ENCODE peak calls at places on chromosomes 3 and 15, in eight cellular contexts. One of them, this sample, is unnamed.

GRCh38 chr3:73215286-73215685 is 153.8 kb downstream of the EBLN2 start:
- DNase-seq in left ventricle myocardium inferior: no peak
- DNase-seq in stimulated activated CD4-positive, alpha-beta T cell treated with anti-CD3 and anti-CD28 coated beads, Interleukin-1b, Interleukin-23, amount 100 ng/mL, for 24 hours: no peak
- DNase-seq in SW480: no peak
- DNase-seq in naive thymus-derived CD4-positive, alpha-beta T cell: no peak
- DNase-seq in GM03348: peak; percentile 60
- DNase-seq in cardiac muscle cell: no peak
- DNase-seq in GDM1: no peak
- DNase-seq in this sample: no peak

GRCh38 chr15:77499087-77499765 is 78.5 kb downstream of the HMG20A start:
- DNase-seq in left ventricle myocardium inferior: no peak
- DNase-seq in stimulated activated CD4-positive, alpha-beta T cell treated with anti-CD3 and anti-CD28 coated beads, Interleukin-1b, Interleukin-23, amount 100 ng/mL, for 24 hours: no peak
- DNase-seq in SW480: no peak
- DNase-seq in naive thymus-derived CD4-positive, alpha-beta T cell: no peak
- DNase-seq in GM03348: peak; percentile 54
- DNase-seq in cardiac muscle cell: no peak
- DNase-seq in GDM1: no peak
- DNase-seq in this sample: no peak

GRCh38 chr3:86982883-86983282 is 8.1 kb downstream of the VGLL3 start:
- DNase-seq in left ventricle myocardium inferior: no peak
- DNase-seq in stimulated activated CD4-positive, alpha-beta T cell treated with anti-CD3 and anti-CD28 coated beads, Interleukin-1b, Interleukin-23, amount 100 ng/mL, for 24 hours: no peak
- DNase-seq in SW480: no peak
- DNase-seq in naive thymus-derived CD4-positive, alpha-beta T cell: no peak
- DNase-seq in GM03348: peak; percentile 65
- DNase-seq in cardiac muscle cell: no peak
- DNase-seq in GDM1: no peak
- DNase-seq in this sample: no peak

GRCh38 chr15:63517614-63518013 is 13.2 kb downstream of the USP3 start:
- DNase-seq in left ventricle myocardium inferior: no peak
- DNase-seq in stimulated activated CD4-positive, alpha-beta T cell treated with anti-CD3 and anti-CD28 coated beads, Interleukin-1b, Interleukin-23, amount 100 ng/mL, for 24 hours: no peak
- DNase-seq in SW480: no peak
- DNase-seq in naive thymus-derived CD4-positive, alpha-beta T cell: no peak
- DNase-seq in GM03348: no peak
- DNase-seq in cardiac muscle cell: no peak
- DNase-seq in GDM1: no peak
- DNase-seq in this sample: no peak

GRCh38 chr15:38660726-38661125 is 96.1 kb upstream of the RASGRP1 start:
- DNase-seq in left ventricle myocardium inferior: no peak
- DNase-seq in stimulated activated CD4-positive, alpha-beta T cell treated with anti-CD3 and anti-CD28 coated beads, Interleukin-1b, Interleukin-23, amount 100 ng/mL, for 24 hours: no peak
- DNase-seq in SW480: peak; percentile 8
- DNase-seq in naive thymus-derived CD4-positive, alpha-beta T cell: no peak
- DNase-seq in GM03348: no peak
- DNase-seq in cardiac muscle cell: no peak
- DNase-seq in GDM1: no peak
- DNase-seq in this sample: no peak

GRCh38 chr15:87572381-87572780 is 684.2 kb downstream of the NTRK3 start:
- DNase-seq in left ventricle myocardium inferior: no peak
- DNase-seq in stimulated activated CD4-positive, alpha-beta T cell treated with anti-CD3 and anti-CD28 coated beads, Interleukin-1b, Interleukin-23, amount 100 ng/mL, for 24 hours: no peak
- DNase-seq in SW480: no peak
- DNase-seq in naive thymus-derived CD4-positive, alpha-beta T cell: no peak
- DNase-seq in GM03348: no peak
- DNase-seq in cardiac muscle cell: peak; percentile 8
- DNase-seq in GDM1: no peak
- DNase-seq in this sample: no peak

GRCh38 chr3:138493804-138494606 is 59.6 kb downstream of the ESYT3 start:
- DNase-seq in left ventricle myocardium inferior: no peak
- DNase-seq in stimulated activated CD4-positive, alpha-beta T cell treated with anti-CD3 and anti-CD28 coated beads, Interleukin-1b, Interleukin-23, amount 100 ng/mL, for 24 hours: no peak
- DNase-seq in SW480: no peak
- DNase-seq in naive thymus-derived CD4-positive, alpha-beta T cell: no peak
- DNase-seq in GM03348: peak; percentile 68
- DNase-seq in cardiac muscle cell: no peak
- DNase-seq in GDM1: no peak
- DNase-seq in this sample: no peak

GRCh38 chr15:65940618-65940909 is 71.3 kb downstream of the RAB11A start:
- DNase-seq in left ventricle myocardium inferior: no peak
- DNase-seq in stimulated activated CD4-positive, alpha-beta T cell treated with anti-CD3 and anti-CD28 coated beads, Interleukin-1b, Interleukin-23, amount 100 ng/mL, for 24 hours: no peak
- DNase-seq in SW480: peak; percentile 55
- DNase-seq in naive thymus-derived CD4-positive, alpha-beta T cell: no peak
- DNase-seq in GM03348: peak; percentile 40
- DNase-seq in cardiac muscle cell: no peak
- DNase-seq in GDM1: no peak
- DNase-seq in this sample: no peak

GRCh38 chr15:41690636-41691035 is 30.4 kb downstream of the MGA start:
- DNase-seq in left ventricle myocardium inferior: no peak
- DNase-seq in stimulated activated CD4-positive, alpha-beta T cell treated with anti-CD3 and anti-CD28 coated beads, Interleukin-1b, Interleukin-23, amount 100 ng/mL, for 24 hours: no peak
- DNase-seq in SW480: no peak
- DNase-seq in naive thymus-derived CD4-positive, alpha-beta T cell: no peak
- DNase-seq in GM03348: no peak
- DNase-seq in cardiac muscle cell: no peak
- DNase-seq in GDM1: no peak
- DNase-seq in this sample: no peak

GRCh38 chr15:50828610-50829206 is 63.2 kb upstream of the SPPL2A start:
- DNase-seq in left ventricle myocardium inferior: no peak
- DNase-seq in stimulated activated CD4-positive, alpha-beta T cell treated with anti-CD3 and anti-CD28 coated beads, Interleukin-1b, Interleukin-23, amount 100 ng/mL, for 24 hours: no peak
- DNase-seq in SW480: peak; percentile 88
- DNase-seq in naive thymus-derived CD4-positive, alpha-beta T cell: no peak
- DNase-seq in GM03348: peak; percentile 91
- DNase-seq in cardiac muscle cell: no peak
- DNase-seq in GDM1: no peak
- DNase-seq in this sample: no peak

GRCh38 chr3:170719300-170719699 is 133.4 kb upstream of the SLC7A14 start:
- DNase-seq in left ventricle myocardium inferior: no peak
- DNase-seq in stimulated activated CD4-positive, alpha-beta T cell treated with anti-CD3 and anti-CD28 coated beads, Interleukin-1b, Interleukin-23, amount 100 ng/mL, for 24 hours: no peak
- DNase-seq in SW480: no peak
- DNase-seq in naive thymus-derived CD4-positive, alpha-beta T cell: no peak
- DNase-seq in GM03348: no peak
- DNase-seq in cardiac muscle cell: no peak
- DNase-seq in GDM1: no peak
- DNase-seq in this sample: no peak

GRCh38 chr3:30156586-30157498 is 449.6 kb upstream of the TGFBR2 start:
- DNase-seq in left ventricle myocardium inferior: no peak
- DNase-seq in stimulated activated CD4-positive, alpha-beta T cell treated with anti-CD3 and anti-CD28 coated beads, Interleukin-1b, Interleukin-23, amount 100 ng/mL, for 24 hours: no peak
- DNase-seq in SW480: no peak
- DNase-seq in naive thymus-derived CD4-positive, alpha-beta T cell: no peak
- DNase-seq in GM03348: no peak
- DNase-seq in cardiac muscle cell: no peak
- DNase-seq in GDM1: no peak
- DNase-seq in this sample: no peak

GRCh38 chr3:43317461-43318316 is 31.3 kb downstream of the SNRK start:
- DNase-seq in left ventricle myocardium inferior: no peak
- DNase-seq in stimulated activated CD4-positive, alpha-beta T cell treated with anti-CD3 and anti-CD28 coated beads, Interleukin-1b, Interleukin-23, amount 100 ng/mL, for 24 hours: no peak
- DNase-seq in SW480: no peak
- DNase-seq in naive thymus-derived CD4-positive, alpha-beta T cell: no peak
- DNase-seq in GM03348: no peak
- DNase-seq in cardiac muscle cell: no peak
- DNase-seq in GDM1: no peak
- DNase-seq in this sample: no peak

GRCh38 chr3:164521139-164521538 is 557.2 kb downstream of the SI start:
- DNase-seq in left ventricle myocardium inferior: no peak
- DNase-seq in stimulated activated CD4-positive, alpha-beta T cell treated with anti-CD3 and anti-CD28 coated beads, Interleukin-1b, Interleukin-23, amount 100 ng/mL, for 24 hours: no peak
- DNase-seq in SW480: no peak
- DNase-seq in naive thymus-derived CD4-positive, alpha-beta T cell: no peak
- DNase-seq in GM03348: no peak
- DNase-seq in cardiac muscle cell: no peak
- DNase-seq in GDM1: no peak
- DNase-seq in this sample: no peak

GRCh38 chr15:43127752-43128151 is 5.6 kb upstream of the TMEM62 start:
- DNase-seq in left ventricle myocardium inferior: no peak
- DNase-seq in stimulated activated CD4-positive, alpha-beta T cell treated with anti-CD3 and anti-CD28 coated beads, Interleukin-1b, Interleukin-23, amount 100 ng/mL, for 24 hours: no peak
- DNase-seq in SW480: no peak
- DNase-seq in naive thymus-derived CD4-positive, alpha-beta T cell: no peak
- DNase-seq in GM03348: no peak
- DNase-seq in cardiac muscle cell: no peak
- DNase-seq in GDM1: no peak
- DNase-seq in this sample: no peak

GRCh38 chr3:108620250-108620649 is 30.7 kb downstream of the DZIP3 start:
- DNase-seq in left ventricle myocardium inferior: no peak
- DNase-seq in stimulated activated CD4-positive, alpha-beta T cell treated with anti-CD3 and anti-CD28 coated beads, Interleukin-1b, Interleukin-23, amount 100 ng/mL, for 24 hours: no peak
- DNase-seq in SW480: no peak
- DNase-seq in naive thymus-derived CD4-positive, alpha-beta T cell: no peak
- DNase-seq in GM03348: no peak
- DNase-seq in cardiac muscle cell: no peak
- DNase-seq in GDM1: no peak
- DNase-seq in this sample: no peak

GRCh38 chr3:39086066-39086657 is 21.3 kb downstream of the GORASP1 start:
- DNase-seq in left ventricle myocardium inferior: no peak
- DNase-seq in stimulated activated CD4-positive, alpha-beta T cell treated with anti-CD3 and anti-CD28 coated beads, Interleukin-1b, Interleukin-23, amount 100 ng/mL, for 24 hours: no peak
- DNase-seq in SW480: no peak
- DNase-seq in naive thymus-derived CD4-positive, alpha-beta T cell: no peak
- DNase-seq in GM03348: no peak
- DNase-seq in cardiac muscle cell: no peak
- DNase-seq in GDM1: no peak
- DNase-seq in this sample: no peak

GRCh38 chr3:175941352-175941751 is 1082.2 kb downstream of the NAALADL2 start:
- DNase-seq in left ventricle myocardium inferior: no peak
- DNase-seq in stimulated activated CD4-positive, alpha-beta T cell treated with anti-CD3 and anti-CD28 coated beads, Interleukin-1b, Interleukin-23, amount 100 ng/mL, for 24 hours: no peak
- DNase-seq in SW480: no peak
- DNase-seq in naive thymus-derived CD4-positive, alpha-beta T cell: no peak
- DNase-seq in GM03348: no peak
- DNase-seq in cardiac muscle cell: no peak
- DNase-seq in GDM1: no peak
- DNase-seq in this sample: no peak

GRCh38 chr3:155753038-155753647 is 8.3 kb upstream of the PLCH1 start:
- DNase-seq in left ventricle myocardium inferior: no peak
- DNase-seq in stimulated activated CD4-positive, alpha-beta T cell treated with anti-CD3 and anti-CD28 coated beads, Interleukin-1b, Interleukin-23, amount 100 ng/mL, for 24 hours: no peak
- DNase-seq in SW480: peak; percentile 58
- DNase-seq in naive thymus-derived CD4-positive, alpha-beta T cell: no peak
- DNase-seq in GM03348: peak; percentile 42
- DNase-seq in cardiac muscle cell: peak; percentile 26
- DNase-seq in GDM1: peak; percentile 28
- DNase-seq in this sample: no peak

GRCh38 chr15:70539912-70540520 is 223.3 kb downstream of the UACA start:
- DNase-seq in left ventricle myocardium inferior: no peak
- DNase-seq in stimulated activated CD4-positive, alpha-beta T cell treated with anti-CD3 and anti-CD28 coated beads, Interleukin-1b, Interleukin-23, amount 100 ng/mL, for 24 hours: no peak
- DNase-seq in SW480: no peak
- DNase-seq in naive thymus-derived CD4-positive, alpha-beta T cell: no peak
- DNase-seq in GM03348: no peak
- DNase-seq in cardiac muscle cell: no peak
- DNase-seq in GDM1: no peak
- DNase-seq in this sample: peak; percentile 44

GRCh38 chr3:139260793-139261736 is 82.8 kb upstream of the MRPS22 start:
- DNase-seq in left ventricle myocardium inferior: no peak
- DNase-seq in stimulated activated CD4-positive, alpha-beta T cell treated with anti-CD3 and anti-CD28 coated beads, Interleukin-1b, Interleukin-23, amount 100 ng/mL, for 24 hours: no peak
- DNase-seq in SW480: no peak
- DNase-seq in naive thymus-derived CD4-positive, alpha-beta T cell: no peak
- DNase-seq in GM03348: no peak
- DNase-seq in cardiac muscle cell: no peak
- DNase-seq in GDM1: no peak
- DNase-seq in this sample: peak; percentile 35

GRCh38 chr15:60392601-60392985 is 5.2 kb downstream of the ANXA2 start:
- DNase-seq in left ventricle myocardium inferior: no peak
- DNase-seq in stimulated activated CD4-positive, alpha-beta T cell treated with anti-CD3 and anti-CD28 coated beads, Interleukin-1b, Interleukin-23, amount 100 ng/mL, for 24 hours: peak; percentile 10
- DNase-seq in SW480: no peak
- DNase-seq in naive thymus-derived CD4-positive, alpha-beta T cell: no peak
- DNase-seq in GM03348: no peak
- DNase-seq in cardiac muscle cell: no peak
- DNase-seq in GDM1: no peak
- DNase-seq in this sample: no peak

This sample was measured in spleen.